ENCODE peak calls at places on chromosomes 7 and 10, in seven cellular contexts. T is dorsolateral prefrontal cortex; O is CD8-positive, alpha-beta T cell; Z is thyroid gland; A is colonic mucosa; B is H1; V is cardiac muscle cell. U is an unnamed sample.

GRCh38 chr10:92702301-92702916 is 12.7 kb downstream of the HHEX start:
- DNase-seq in T (no peak), O (no peak), Z (peak; percentile 51), A (no peak), B (no peak), V (no peak), U (no peak)

GRCh38 chr10:43317422-43317821 is 50.6 kb upstream of the RASGEF1A start:
- DNase-seq in T (no peak), O (no peak), Z (no peak), A (no peak), B (no peak), V (no peak), U (no peak)

GRCh38 chr10:117300671-117301070 is 59.8 kb downstream of the SLC18A2 start:
- DNase-seq in T (no peak), O (no peak), Z (no peak), A (no peak), B (no peak), V (no peak), U (no peak)

GRCh38 chr7:73879977-73880681 is 19.2 kb downstream of the TMEM270 start:
- DNase-seq in T (no peak), O (no peak), Z (peak; percentile 19), A (no peak), B (no peak), V (no peak), U (no peak)

GRCh38 chr7:51591223-51591622 is 274.6 kb upstream of the COBL start:
- DNase-seq in T (no peak), O (no peak), Z (no peak), A (no peak), B (no peak), V (no peak), U (no peak)

GRCh38 chr7:109376576-109376975 is 806.9 kb downstream of the DNAJB9 start:
- DNase-seq in T (no peak), O (no peak), Z (no peak), A (no peak), B (no peak), V (no peak), U (no peak)

GRCh38 chr10:32054087-32054486 is 2.1 kb downstream of the KIF5B start:
- DNase-seq in T (no peak), O (no peak), Z (no peak), A (peak; percentile 42), B (no peak), V (no peak), U (no peak)

GRCh38 chr10:92290076-92290836 is 622 bp downstream of the CPEB3 start:
- DNase-seq in T (peak; percentile 48), O (peak; percentile 21), Z (peak; percentile 53), A (peak; percentile 77), B (no peak), V (peak; percentile 42), U (no peak)

GRCh38 chr7:106952658-106953231 is 87.7 kb downstream of the PIK3CG start:
- DNase-seq in T (no peak), O (no peak), Z (no peak), A (peak; percentile 21), B (no peak), V (no peak), U (no peak)

GRCh38 chr7:50953820-50954219 is 171.1 kb upstream of the GRB10 start:
- DNase-seq in T (no peak), O (no peak), Z (no peak), A (no peak), B (no peak), V (no peak), U (no peak)

GRCh38 chr10:33189373-33189772 is 145.1 kb downstream of the NRP1 start:
- DNase-seq in T (no peak), O (no peak), Z (no peak), A (no peak), B (no peak), V (no peak), U (no peak)

GRCh38 chr10:132195366-132196075 is 8.8 kb downstream of the DPYSL4 start:
- DNase-seq in T (no peak), O (no peak), Z (no peak), A (no peak), B (no peak), V (no peak), U (no peak)

GRCh38 chr10:86340176-86340990 is 26.2 kb downstream of the GRID1 start:
- DNase-seq in T (no peak), O (no peak), Z (peak; percentile 83), A (no peak), B (no peak), V (no peak), U (no peak)

GRCh38 chr7:123558506-123558874 is 872 bp upstream of the NDUFA5 start:
- DNase-seq in T (no peak), O (no peak), Z (no peak), A (no peak), B (no peak), V (no peak), U (no peak)

GRCh38 chr7:94145602-94146001 is 141.4 kb upstream of the BET1 start:
- DNase-seq in T (no peak), O (no peak), Z (no peak), A (no peak), B (no peak), V (no peak), U (no peak)

GRCh38 chr10:72310241-72310633 is 36.5 kb downstream of the DDIT4 start:
- DNase-seq in T (no peak), O (no peak), Z (no peak), A (no peak), B (no peak), V (no peak), U (no peak)

GRCh38 chr10:122777515-122778059 is 68.1 kb downstream of the CUZD1 start:
- DNase-seq in T (no peak), O (no peak), Z (no peak), A (no peak), B (no peak), V (no peak), U (no peak)

GRCh38 chr10:102540023-102540422 is 36.3 kb downstream of the SUFU start:
- DNase-seq in T (no peak), O (no peak), Z (no peak), A (no peak), B (no peak), V (no peak), U (no peak)

GRCh38 chr10:24824536-24824935 is 100.8 kb upstream of the ARHGAP21 start:
- DNase-seq in T (no peak), O (no peak), Z (no peak), A (no peak), B (no peak), V (no peak), U (no peak)

GRCh38 chr7:37732253-37732652 is 48.7 kb downstream of the GPR141 start:
- DNase-seq in T (no peak), O (no peak), Z (peak; percentile 55), A (peak; percentile 24), B (peak; percentile 80), V (peak; percentile 75), U (peak; percentile 16)

GRCh38 chr7:100613447-100614185 is 1.3 kb downstream of the MOSPD3 start:
- DNase-seq in T (no peak), O (no peak), Z (no peak), A (no peak), B (no peak), V (no peak), U (no peak)

GRCh38 chr7:100607111-100607510 is 4.9 kb downstream of the PCOLCE start:
- DNase-seq in T (no peak), O (no peak), Z (no peak), A (no peak), B (no peak), V (no peak), U (no peak)

GRCh38 chr7:100614308-100614861 is 2.0 kb downstream of the MOSPD3 start:
- DNase-seq in T (no peak), O (no peak), Z (no peak), A (no peak), B (no peak), V (no peak), U (no peak)

GRCh38 chr7:100612730-100613446 is 548 bp downstream of the MOSPD3 start:
- DNase-seq in T (no peak), O (no peak), Z (peak; percentile 6), A (peak; percentile 25), B (peak; percentile 57), V (no peak), U (peak; percentile 27)

GRCh38 chr7:100611983-100612729 is at the start of gene MOSPD3:
- DNase-seq in T (peak; percentile 99), O (peak; percentile 96), Z (peak; percentile 98), A (peak; percentile 100), B (peak; percentile 99), V (peak; percentile 99), U (peak; percentile 97)
- TF ChIP-seq CTCF in T (no peak), O (no peak), Z (peak; percentile 32), A (no peak), B (no peak), V (no peak), U (no peak)

DNA sequence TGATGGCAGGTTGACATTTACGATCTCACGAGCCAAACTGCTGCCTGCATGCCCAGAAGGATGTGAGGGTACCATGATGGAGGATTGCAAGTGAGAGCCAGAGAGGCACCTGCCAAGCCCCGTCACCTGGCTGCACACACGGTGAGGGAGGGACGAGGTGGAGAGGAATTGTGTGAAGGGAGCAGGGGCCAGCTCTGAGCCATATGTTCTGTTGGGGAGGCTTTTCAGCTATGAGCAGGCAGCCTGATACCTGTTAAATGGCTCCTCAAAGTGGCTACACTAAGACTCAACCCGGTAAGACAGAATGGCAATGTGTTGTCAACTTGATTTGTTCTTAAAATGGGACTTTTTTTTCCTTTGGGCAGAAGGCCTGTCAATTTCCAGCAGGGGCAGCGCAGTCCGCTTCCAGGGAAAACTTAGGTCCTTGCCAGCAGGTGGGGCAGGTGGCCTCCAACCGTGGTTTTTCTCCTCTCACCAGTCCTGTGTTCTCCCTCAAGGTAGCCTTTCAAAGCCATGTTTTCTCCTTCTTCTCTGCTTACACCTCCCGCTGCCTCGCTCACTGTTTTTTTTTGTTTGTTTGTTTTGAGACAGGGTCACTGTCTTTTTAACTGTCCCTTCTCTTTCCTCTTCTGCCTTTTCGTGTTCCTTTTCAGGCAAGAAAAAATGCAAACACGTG is 57.7 kb upstream of the ZNRF2 start:
- DNase-seq in T (no peak), O (no peak), Z (peak; percentile 67), A (peak; percentile 75), B (peak; percentile 66), V (peak; percentile 62), U (peak; percentile 32)
- TF ChIP-seq CTCF in T (no peak), O (no peak), Z (peak; percentile 60), A (peak; percentile 38), B (peak; percentile 98), V (no peak), U (peak; percentile 69)

DNA sequence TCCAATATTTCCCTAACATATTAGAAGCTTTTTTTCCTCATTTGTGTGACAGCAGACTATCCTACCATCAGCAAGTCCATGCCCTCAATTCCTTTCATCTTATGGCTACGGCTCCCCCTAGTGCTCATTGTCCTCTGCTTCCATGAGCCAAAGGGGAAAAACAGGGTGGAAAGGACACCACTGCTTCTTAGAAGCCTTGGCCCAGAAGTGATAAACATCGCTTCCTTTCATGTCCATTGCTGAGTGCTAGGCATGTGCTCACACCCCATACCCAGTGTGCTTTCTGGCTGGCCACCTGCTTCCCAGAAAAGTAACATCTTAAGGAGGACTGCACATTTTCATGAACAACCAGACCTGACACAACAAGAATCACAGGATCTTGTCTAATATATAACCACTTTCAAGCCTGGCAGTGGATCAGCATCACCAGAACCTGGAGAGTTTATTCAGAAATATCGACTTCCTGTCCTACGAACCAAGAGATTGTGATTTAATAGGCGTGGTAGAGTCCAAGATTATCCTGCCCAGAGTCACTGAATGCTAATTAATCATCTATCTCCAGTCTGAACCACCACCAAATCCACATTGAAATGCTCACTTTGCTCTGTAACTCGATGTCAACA is 650.5 kb upstream of the SORCS1 start:
- DNase-seq in T (peak; percentile 37), O (no peak), Z (peak; percentile 61), A (peak; percentile 72), B (peak; percentile 69), V (peak; percentile 76), U (peak; percentile 11)
- TF ChIP-seq CTCF in T (peak; percentile 56), O (no peak), Z (peak; percentile 67), A (peak; percentile 60), B (peak; percentile 71), V (peak; percentile 59), U (peak; percentile 71)

GRCh38 chr10:14200645-14201534 is 129.8 kb downstream of the FRMD4A start:
- DNase-seq in T (no peak), O (no peak), Z (no peak), A (peak; percentile 17), B (peak; percentile 92), V (no peak), U (peak; percentile 10)
- TF ChIP-seq CTCF in T (no peak), O (no peak), Z (no peak), A (no peak), B (peak; percentile 76), V (peak; percentile 41), U (peak; percentile 45)